ENCODE peak calls at places on chromosomes 11 and 22, in four cellular contexts. L is right lobe of liver; E is naive thymus-derived CD4-positive, alpha-beta T cell; Y is H9. X is an unnamed sample.

GRCh38 chr11:114340311-114341131 is 44.3 kb downstream of the NNMT start:
- DNase-seq in Y (peak; percentile 73), E (peak; percentile 15), L (no peak), X (peak; percentile 42)

GRCh38 chr11:67373916-67374570 is 645 bp upstream of the CLCF1 start:
- DNase-seq in Y (peak; percentile 85), L (peak; percentile 85), E (no peak), X (peak; percentile 79)

GRCh38 chr22:40237241-40237640 is 59.5 kb downstream of the TNRC6B start:
- DNase-seq in E (no peak), Y (peak; percentile 17), L (no peak), X (no peak)

GRCh38 chr11:112968988-112969714 is 7.9 kb downstream of the NCAM1 start:
- DNase-seq in L (no peak), E (no peak), Y (no peak), X (no peak)

GRCh38 chr11:69393865-69394233 is 87.6 kb upstream of the LINC01488 start:
- DNase-seq in E (no peak), L (peak; percentile 46), Y (no peak), X (no peak)

GRCh38 chr11:93585758-93586157 is 42.6 kb upstream of the SMCO4 start:
- DNase-seq in Y (no peak), L (peak; percentile 66), E (no peak), X (no peak)

GRCh38 chr22:49964493-49965290 is 4.1 kb downstream of the PIM3 start:
- DNase-seq in L (no peak), E (peak; percentile 23), Y (peak; percentile 23), X (peak; percentile 8)

GRCh38 chr11:30935861-30936260 is 349.7 kb upstream of the MPPED2 start:
- DNase-seq in E (no peak), Y (no peak), L (no peak), X (no peak)

GRCh38 chr11:71215372-71215965 is 36.9 kb downstream of the SHANK2 start:
- DNase-seq in E (no peak), Y (no peak), L (no peak), X (no peak)

GRCh38 chr11:102079625-102080024 is 30.6 kb upstream of the YAP1 start:
- DNase-seq in L (no peak), Y (no peak), E (no peak), X (no peak)

GRCh38 chr11:75281469-75282095 is 41.0 kb downstream of the TPBGL start:
- DNase-seq in Y (no peak), L (no peak), E (peak; percentile 3), X (no peak)

GRCh38 chr22:46031965-46032851 is 55.2 kb upstream of the WNT7B start:
- DNase-seq in L (peak; percentile 48), E (no peak), Y (no peak), X (no peak)

GRCh38 chr11:75667268-75667830 is 1.5 kb downstream of the MAP6 start:
- DNase-seq in L (no peak), Y (peak; percentile 63), E (no peak), X (peak; percentile 80)

DNA sequence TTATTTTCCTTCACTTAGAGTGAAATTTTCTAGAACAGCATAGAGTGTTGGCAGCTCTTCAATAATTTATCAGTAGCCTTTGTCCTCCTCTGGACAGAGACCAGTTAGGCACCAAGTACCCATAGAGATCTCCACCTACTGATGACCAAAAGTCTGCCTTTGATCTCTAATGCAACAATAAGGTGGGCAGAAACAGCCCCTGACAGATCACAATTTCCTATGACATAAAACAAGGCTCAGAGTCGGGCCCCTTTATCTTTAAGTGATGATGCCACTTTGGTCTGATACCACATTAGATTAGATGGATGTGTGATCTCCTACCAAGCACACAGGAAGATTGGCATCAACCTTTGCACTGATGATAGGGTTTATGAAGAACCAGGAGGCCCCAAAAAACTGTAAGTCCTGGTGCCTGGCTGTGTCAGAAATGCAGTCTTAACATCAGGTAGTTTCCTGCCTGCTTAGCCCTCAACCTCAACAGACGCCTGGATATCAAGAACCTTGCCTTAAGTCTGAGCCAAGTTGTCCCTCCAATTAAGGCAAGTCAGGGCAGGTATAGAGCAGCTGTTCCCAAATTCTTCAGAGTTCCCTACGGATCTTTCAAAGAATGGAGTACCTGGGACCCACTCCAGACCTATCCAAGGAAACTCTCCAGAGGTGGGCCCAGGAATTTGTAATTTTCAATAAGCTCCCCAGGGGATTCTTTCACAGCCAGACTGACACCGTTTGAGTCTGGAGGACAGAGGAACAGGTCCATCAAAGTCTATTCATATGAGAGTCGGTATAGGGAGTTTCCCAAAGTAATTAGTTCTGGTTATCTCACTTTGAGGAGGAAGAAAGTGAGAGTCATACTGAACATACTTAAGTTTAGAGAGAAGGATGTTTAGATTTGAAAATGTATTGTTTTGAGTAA is 30.6 kb upstream of the TMPRSS4 start:
- DNase-seq in L (no peak), E (peak; percentile 63), Y (no peak), X (no peak)
- H3K27ac ChIP-seq in L (peak overlapping the region; percentile 11), E (peak overlapping the region; percentile 68), Y (no peak overlapping the region), X (peak overlapping the region; percentile 39)

DNA sequence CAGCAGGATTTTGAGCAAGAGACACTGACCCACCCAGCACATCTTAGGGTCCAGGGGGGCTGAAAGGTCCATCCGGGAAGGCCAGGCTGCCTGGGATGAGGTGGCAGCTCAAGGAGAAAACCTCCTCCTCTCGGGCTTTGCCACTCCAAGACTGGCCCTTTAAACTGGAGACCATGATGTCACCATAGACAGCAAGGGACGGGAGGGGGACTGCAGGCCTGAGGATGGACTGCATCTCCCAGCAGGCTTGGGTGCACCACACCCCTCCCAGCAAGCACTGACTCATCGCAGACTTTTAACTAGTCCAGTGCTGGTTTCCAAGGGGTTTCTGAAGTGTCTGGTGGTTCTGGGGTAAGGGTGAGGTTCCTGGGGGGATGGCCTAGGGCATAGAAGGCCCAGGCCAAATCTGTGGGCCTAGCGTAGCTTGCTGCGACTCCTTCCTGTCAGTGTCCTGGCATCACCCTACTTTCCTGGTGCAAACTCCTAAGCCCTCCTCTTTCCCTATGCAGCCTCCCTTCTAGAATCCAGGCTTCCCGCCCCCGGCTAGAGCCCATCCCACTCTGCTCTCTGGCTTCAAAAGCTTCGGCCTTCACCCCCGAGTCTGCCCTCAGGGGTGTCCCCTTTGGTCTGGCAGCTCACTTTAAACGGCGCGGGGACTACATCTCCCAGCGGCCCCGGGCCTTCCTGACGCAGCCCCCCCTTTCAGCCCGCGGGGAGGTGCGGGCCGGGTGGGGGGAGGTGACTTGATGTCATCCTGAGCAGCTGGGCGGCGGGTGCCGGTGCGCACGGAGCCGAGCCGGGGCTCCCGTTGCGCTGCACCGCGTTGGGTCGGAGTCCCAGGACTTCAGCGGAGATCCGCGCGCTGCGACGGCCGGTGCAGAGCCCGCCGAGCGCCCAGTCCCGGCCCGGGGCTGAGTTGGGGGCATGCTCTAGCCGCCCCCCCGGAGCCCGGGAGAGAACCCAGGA is at the start of gene PPP2R5B:
- DNase-seq in Y (peak; percentile 92), E (peak; percentile 92), L (peak; percentile 97), X (peak; percentile 92)
- H3K27ac ChIP-seq in Y (no peak within 1 kb of the TSS), E (peak within 1 kb of the TSS; percentile 81), L (peak within 1 kb of the TSS; percentile 94), X (peak within 1 kb of the TSS; percentile 85)

DNA sequence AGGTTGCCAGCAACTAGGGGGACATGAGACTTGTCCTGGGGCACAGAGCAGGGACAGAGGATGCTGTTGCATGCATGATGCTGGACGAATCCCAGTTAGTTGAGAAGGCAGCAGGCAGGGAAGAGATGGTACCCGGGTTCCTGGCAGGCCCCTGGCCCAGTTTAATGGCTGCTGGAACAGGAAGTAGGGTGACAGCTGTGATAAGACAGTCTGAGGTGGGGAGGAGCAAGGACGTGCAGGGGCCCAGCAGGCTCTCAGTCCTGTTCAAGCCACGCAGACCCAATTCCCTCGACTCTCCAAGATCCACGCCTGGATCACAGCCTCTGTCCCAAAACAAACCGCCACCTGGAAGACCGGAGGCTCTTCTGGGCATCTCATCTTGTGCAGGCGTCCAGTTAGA is 32.0 kb downstream of the LRRC10B start:
- DNase-seq in L (no peak), E (no peak), Y (no peak), X (no peak)
- H3K27ac ChIP-seq in L (no peak overlapping the region), E (no peak overlapping the region), Y (no peak overlapping the region), X (peak overlapping the region; percentile 22)

DNA sequence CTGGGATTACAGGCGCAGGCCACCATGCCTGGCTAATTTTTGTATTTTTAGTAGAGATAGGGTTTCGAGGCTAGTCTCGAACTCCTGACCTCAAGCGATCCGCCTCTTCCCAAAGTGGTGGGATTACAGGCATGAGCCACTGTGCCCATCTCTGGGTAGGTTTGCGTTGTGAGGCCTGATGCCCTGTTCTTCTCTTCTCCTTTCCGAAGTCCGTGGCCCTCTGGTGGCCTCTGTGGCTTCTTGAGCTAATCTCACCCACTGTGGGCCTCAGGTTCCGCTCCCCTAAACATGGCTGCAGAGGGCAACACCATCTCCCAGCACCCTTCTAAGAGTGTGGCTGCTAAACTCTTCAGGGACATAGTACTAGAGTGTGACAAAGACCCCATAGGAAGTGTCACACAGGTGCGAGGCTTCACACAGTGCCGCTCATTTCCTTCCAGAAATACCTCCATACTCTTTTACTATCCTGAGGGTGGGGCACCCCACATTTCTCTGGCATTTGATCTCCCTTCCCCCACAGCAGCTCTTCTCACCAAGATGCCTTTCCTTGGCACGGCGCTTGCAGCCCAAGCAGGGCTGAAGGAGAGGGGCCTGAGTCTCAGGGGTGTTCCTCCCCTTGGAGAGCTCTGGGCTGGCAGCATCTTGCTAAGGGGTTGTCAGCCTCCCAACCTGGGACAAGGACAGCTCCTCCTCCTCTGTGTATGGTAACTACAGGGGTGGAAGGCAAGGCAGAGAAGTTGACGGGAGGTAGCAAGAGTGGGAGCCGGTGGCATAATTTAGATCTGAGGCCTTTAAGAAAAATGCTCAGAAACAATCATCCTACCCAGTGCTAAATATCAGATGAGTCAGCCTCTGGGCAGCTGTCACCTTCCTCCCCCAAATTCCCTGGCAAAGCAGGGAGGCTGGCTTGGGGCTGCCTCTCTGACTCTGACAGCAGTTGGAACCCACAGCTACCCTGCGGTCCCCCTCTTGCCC is 6.1 kb downstream of the THY1 start:
- DNase-seq in Y (peak; percentile 63), E (no peak), L (no peak), X (no peak)
- H3K27ac ChIP-seq in Y (no peak overlapping the region), E (no peak overlapping the region), L (no peak overlapping the region), X (no peak overlapping the region)

X was measured in WERI-Rb-1.